ENCODE peak calls at places on chromosome X, in four cellular contexts. Q, F, H and R are unnamed samples.

GRCh38 chrX:65677954-65678469 is 10.6 kb downstream of the MSN start:
- DNase-seq in H (no peak), F (peak), Q (no peak), R (peak)

GRCh38 chrX:101550825-101551767 is 749 bp downstream of the ARMCX1 start:
- DNase-seq in Q (peak), F (peak), H (peak), R (peak)

GRCh38 chrX:23332888-23333821 is 1.5 kb upstream of the PTCHD1 start:
- DNase-seq in F (no peak), H (peak), Q (no peak), R (no peak)

GRCh38 chrX:3522016-3522690 is 175.7 kb upstream of the MXRA5 start:
- DNase-seq in F (peak), Q (no peak), H (no peak), R (peak)

GRCh38 chrX:106972896-106973295 is 27.1 kb downstream of the MORC4 start:
- DNase-seq in F (no peak), Q (no peak), H (no peak), R (no peak)

GRCh38 chrX:17470136-17470535 is 95.1 kb downstream of the NHS start:
- DNase-seq in F (peak), Q (no peak), H (no peak), R (no peak)

GRCh38 chrX:46777971-46778810 is 19.3 kb upstream of the SLC9A7 start:
- DNase-seq in H (peak), Q (no peak), F (peak), R (peak)

GRCh38 chrX:102558607-102559006 is 40.7 kb upstream of the ARMCX5 start:
- DNase-seq in F (no peak), H (no peak), Q (no peak), R (no peak)

GRCh38 chrX:141989134-141989533 is 85.4 kb downstream of the MAGEC1 start:
- DNase-seq in H (no peak), Q (no peak), F (no peak), R (no peak)

GRCh38 chrX:6067600-6067999 is 161.1 kb downstream of the NLGN4X start:
- DNase-seq in Q (no peak), H (no peak), F (no peak), R (no peak)

GRCh38 chrX:150845091-150845490 is 53.4 kb downstream of the CD99L2 start:
- DNase-seq in F (no peak), H (no peak), Q (no peak), R (no peak)

DNA sequence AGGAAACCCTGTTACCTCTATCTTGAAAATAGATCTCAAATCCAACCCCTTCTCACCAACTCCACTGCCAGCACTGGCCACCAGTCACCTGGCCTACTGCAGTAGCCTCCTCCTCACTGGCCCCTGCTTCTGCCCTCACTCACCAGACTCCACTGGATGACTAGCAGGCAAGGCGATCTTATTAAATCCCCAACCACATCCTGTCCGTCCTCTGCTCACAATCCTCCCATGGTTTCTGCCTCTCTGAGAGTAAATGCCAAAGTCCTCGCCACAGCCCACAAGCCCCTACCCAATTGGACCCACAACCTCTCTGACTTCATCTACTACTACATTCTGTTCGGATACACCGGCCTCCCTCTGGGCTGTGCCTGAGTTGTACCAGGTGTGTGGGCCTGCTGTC is 5.4 kb upstream of the PIM2 start:
- DNase-seq in F (no peak), Q (no peak), H (no peak), R (no peak)
- H2BK15ac ChIP-seq in F (no peak), Q (no peak), H (no peak), R (no peak)

DNA sequence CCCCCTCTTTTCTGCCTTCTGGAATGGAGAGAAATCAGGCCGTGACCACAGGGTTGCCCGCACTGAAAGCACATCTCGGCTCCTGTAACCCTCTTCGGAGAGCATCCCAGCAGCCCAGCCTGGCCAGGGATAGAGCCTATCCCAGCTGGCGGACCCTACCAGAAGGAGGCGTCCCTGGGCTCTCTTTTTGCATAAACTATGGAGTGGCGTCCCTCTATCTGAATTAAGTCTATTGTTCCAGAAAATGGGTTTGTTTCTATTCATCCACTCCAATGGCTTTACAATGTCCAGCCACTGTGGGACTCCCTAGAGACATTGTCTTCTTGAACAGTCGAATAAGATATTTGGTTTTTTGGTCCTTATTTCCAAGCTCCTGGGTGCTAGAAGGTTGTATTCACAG is 689 bp upstream of the NHSL2 start:
- DNase-seq in Q (peak), H (peak), F (no peak), R (peak)
- H3K4me3 ChIP-seq in Q (peak), H (peak), F (no peak), R (no peak)

GRCh38 chrX:9948406-9948805 is 18.8 kb upstream of the CLDN34 start:
- DNase-seq in F (peak), H (no peak), Q (no peak), R (no peak)
- H2BK120ac ChIP-seq in F (peak), H (no peak), Q (no peak), R (no peak)

GRCh38 chrX:9835585-9836210 is 49.5 kb downstream of the SHROOM2 start:
- DNase-seq in F (no peak), Q (no peak), H (no peak), R (no peak)

GRCh38 chrX:9829308-9830267 is 43.4 kb downstream of the SHROOM2 start:
- DNase-seq in F (peak), Q (no peak), H (no peak), R (peak)

DNA sequence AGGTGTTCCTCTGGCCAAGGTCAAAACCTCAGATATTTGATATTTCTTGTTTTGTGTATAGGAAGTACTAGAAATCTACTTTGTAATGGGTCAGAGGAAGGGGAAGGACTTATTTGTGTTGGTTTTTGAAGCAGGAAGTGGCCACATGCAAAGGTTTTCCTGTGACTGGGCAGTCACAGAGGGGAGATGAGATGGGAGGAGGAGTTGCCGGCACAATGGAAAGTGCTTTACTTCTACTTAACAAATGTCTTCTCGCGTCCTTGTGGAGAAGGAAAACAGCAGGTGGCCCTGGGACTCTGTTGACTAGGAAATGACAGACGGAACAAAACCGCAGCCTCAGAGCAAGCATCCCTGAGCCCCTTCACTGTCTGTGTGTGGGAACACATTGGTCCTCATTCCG is 46.6 kb downstream of the SHROOM2 start:
- DNase-seq in H (peak), Q (no peak), F (no peak), R (no peak)
- H2BK15ac ChIP-seq in H (no peak), Q (no peak), F (no peak), R (no peak)

DNA sequence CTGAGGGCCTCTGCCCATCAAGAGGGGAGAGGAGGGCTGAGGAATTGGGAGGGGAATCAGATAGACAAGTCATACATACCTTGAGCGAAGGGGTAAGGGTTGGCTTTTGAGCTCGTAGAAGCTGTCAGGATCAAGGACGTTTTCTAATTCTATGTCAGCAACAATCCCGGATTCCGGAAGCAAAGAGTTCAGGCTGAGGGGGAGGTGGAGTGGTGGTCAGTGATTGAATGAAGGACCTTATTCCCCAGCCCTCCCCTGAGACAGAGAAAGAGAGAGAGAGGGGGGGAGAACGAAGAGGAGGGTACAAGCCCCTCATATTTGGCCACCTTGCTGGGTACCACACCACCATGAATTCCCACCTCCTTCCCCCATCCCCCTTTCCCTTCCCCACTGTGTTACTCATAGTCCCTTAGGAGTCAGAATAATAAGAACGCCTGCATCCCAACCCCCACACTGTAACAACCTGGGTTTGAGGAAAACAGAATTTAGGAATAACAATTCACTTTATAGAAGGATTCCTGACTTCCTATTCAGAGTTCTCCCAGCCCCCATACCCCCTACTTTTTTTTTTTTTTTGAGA is 2.7 kb downstream of the TFE3 start:
- DNase-seq in H (no peak), Q (no peak), F (peak), R (peak)
- H3K4me3 ChIP-seq in H (no peak), Q (peak), F (peak), R (peak)

GRCh38 chrX:114049063-114049462 is 534.8 kb upstream of the HTR2C start:
- DNase-seq in H (peak), F (no peak), Q (no peak), R (no peak)

GRCh38 chrX:114047558-114047957 is 536.3 kb upstream of the HTR2C start:
- DNase-seq in Q (no peak), H (peak), F (no peak), R (no peak)

GRCh38 chrX:114046695-114047279 is 537.1 kb upstream of the HTR2C start:
- DNase-seq in H (no peak), Q (no peak), F (no peak), R (no peak)

GRCh38 chrX:114051667-114052315 is 532.1 kb upstream of the HTR2C start:
- DNase-seq in Q (no peak), H (no peak), F (no peak), R (no peak)

DNA sequence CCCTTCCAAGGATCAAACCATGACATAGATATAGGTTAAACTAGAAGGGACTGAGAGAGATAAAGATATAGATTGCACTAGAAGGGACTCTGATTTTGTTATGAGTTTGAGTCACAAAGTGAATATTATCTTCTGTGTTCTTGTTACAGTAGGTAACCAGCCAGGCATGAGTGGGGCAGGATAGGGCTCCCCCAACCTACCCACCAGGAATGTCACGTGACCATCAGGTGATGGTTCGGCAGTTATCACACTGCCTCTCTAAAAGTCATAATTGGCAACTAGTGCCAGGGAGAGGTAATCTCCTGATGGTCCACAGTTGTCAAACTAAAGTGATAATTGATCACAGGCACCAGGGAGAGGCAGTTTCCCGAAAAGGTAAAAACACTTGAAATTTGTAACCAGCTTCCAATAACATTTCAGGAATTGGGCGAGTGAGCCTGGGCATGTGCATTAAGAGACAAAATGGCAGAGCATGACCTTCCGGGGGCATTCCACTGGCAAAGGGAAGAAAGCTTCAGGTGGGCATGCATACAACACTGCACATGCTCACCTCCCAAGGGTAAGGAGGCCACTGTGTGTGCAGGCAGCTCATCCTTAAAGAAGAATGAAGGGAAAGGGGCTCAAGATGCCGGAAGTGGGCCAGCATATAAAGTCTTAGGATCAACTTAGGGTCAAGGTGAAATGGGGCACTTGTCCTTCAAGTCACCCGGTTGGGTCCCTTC is 533.6 kb upstream of the HTR2C start:
- DNase-seq in H (no peak), F (no peak), Q (no peak), R (no peak)
- H2BK120ac ChIP-seq in H (no peak), F (no peak), Q (no peak), R (no peak)

DNA sequence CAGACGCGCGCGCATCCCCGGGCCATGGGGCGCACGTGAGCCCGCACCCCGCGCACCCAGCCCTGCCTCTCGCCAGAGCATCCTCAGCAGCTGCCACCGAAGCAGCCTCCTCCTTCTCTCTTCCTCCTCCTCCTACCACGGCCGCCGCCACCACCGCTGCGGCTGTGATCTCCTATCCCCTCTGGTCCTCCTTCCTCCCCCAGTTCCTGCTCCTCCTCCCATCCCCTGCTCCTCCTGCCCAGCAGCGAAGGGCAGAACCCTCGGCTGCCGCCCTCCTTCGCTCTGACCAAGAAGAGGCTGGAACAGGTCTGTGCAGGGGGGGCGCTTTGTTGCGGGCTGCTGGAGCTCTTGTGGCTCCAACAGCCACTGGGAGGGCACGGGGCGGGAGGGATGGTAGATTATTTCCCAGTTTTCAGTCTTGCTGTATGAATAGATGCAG is 148.7 kb upstream of the CHRDL1 start:
- DNase-seq in F (no peak), H (peak), Q (peak), R (no peak)
- H2BK15ac ChIP-seq in F (no peak), H (no peak), Q (peak), R (no peak)

GRCh38 chrX:11628399-11628798 is 37.3 kb downstream of the ARHGAP6 start:
- DNase-seq in F (no peak), H (no peak), Q (no peak), R (no peak)

GRCh38 chrX:11629593-11630211 is 36.0 kb downstream of the ARHGAP6 start:
- DNase-seq in F (peak), Q (no peak), H (peak), R (peak)

DNA sequence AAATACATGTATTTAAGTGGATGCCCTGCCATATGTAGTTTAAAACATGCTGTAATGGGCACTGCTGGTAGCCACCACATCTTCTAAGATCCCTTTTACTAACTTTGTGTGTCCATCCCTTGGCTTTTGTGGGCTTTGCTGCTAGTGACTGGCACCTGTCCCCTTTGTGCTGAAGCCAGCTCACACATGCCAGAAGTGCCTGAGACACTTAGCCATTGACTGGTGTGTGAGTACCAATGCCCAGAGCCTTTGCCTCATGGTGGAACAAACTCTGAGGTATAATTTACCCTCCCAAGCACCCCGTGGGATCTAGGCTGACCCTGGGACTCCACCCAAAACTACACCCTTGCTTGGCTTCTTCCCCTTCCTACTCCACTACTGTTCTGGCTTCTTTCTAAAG is 33.0 kb downstream of the ARHGAP6 start:
- DNase-seq in H (no peak), Q (no peak), F (no peak), R (no peak)
- H3K4me3 ChIP-seq in H (no peak), Q (no peak), F (no peak), R (no peak)

DNA sequence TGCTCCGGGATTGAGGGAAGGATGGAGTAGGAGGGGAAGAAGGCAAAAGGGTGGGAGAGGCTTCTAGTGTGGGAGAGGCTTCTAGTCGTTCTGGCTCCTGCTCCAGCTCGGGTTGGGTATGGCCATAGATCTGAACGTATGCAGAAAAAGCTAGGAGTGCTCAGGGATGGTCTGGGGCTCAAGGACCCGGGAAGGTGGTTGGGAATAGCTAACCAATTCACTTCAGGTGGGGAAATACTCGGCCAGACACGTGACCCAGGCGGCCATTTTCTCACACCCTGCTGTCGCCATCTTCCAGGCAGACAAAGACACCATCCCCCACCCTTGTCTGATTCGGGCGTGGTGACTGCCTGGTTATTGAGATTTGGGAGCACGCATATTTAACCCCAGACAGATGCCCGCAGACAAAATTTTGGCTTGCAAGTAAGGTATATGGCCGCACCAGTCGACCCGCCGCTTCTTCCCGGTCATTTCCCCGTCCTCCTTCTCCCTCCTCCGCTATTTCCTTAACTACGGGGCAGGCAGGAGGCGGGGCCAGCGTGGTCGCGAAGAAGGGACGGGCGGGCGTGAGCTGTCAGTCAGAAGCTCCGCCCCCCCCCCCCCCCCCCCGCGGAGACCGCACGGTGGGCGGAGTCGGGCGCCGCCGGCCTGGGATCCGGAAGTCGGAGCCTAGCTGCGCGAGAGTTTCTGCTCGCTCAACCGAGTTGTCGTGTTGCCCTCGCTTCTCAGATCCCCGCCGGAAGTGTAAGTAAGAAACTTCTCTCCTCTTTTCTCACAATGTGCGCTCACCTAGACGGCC is at the start of gene GNL3L:
- DNase-seq in H (peak), Q (peak), F (peak), R (peak)
- H2BK120ac ChIP-seq in H (no peak), Q (no peak), F (peak), R (peak)

GRCh38 chrX:39971760-39972159 is 126.0 kb downstream of the BCOR start:
- DNase-seq in F (no peak), H (no peak), Q (no peak), R (no peak)
- H2BK15ac ChIP-seq in F (no peak), H (no peak), Q (no peak), R (no peak)